ENCODE peak calls at places on chromosomes 2 and 18, in five cellular contexts. H is tibial artery, Q is A549, Y is natural killer cell, F is fibroblast of pulmonary artery. C is an unnamed sample.

GRCh38 chr2:16204791-16205620 is 264.7 kb downstream of the MYCN start:
- DNase-seq in Y (no peak), F (no peak), Q (no peak), H (no peak), C (no peak)

GRCh38 chr2:178530128-178530527 is 49.9 kb downstream of the PLEKHA3 start:
- DNase-seq in H (no peak), Y (no peak), Q (no peak), F (no peak), C (no peak)

GRCh38 chr2:59888015-59888414 is 665.4 kb downstream of the BCL11A start:
- DNase-seq in F (no peak), H (no peak), Q (no peak), Y (no peak), C (no peak)

GRCh38 chr2:3159801-3160545 is 217.6 kb downstream of the EIPR1 start:
- DNase-seq in Q (no peak), Y (no peak), F (no peak), H (no peak), C (no peak)

GRCh38 chr2:16038586-16038985 is 98.2 kb downstream of the MYCN start:
- DNase-seq in F (no peak), Y (no peak), Q (no peak), H (no peak), C (no peak)

GRCh38 chr18:62018034-62018760 is 125.4 kb upstream of the RNF152 start:
- DNase-seq in H (no peak), F (peak; percentile 94), Q (no peak), Y (no peak), C (no peak)

GRCh38 chr18:40911582-40912254 is 1043.3 kb upstream of the PIK3C3 start:
- DNase-seq in H (no peak), F (peak; percentile 58), Q (peak; percentile 7), Y (no peak), C (no peak)

GRCh38 chr2:116517936-116518335 is 1296.6 kb upstream of the DDX18 start:
- DNase-seq in H (no peak), F (no peak), Y (no peak), Q (no peak), C (no peak)

GRCh38 chr2:233387667-233388528 is 33.6 kb downstream of the DGKD start:
- DNase-seq in Y (no peak), H (peak; percentile 97), Q (peak; percentile 88), F (peak; percentile 98), C (no peak)

GRCh38 chr18:64103979-64104378 is 44.9 kb downstream of the LINC00305 start:
- DNase-seq in H (no peak), F (no peak), Q (no peak), Y (no peak), C (no peak)

GRCh38 chr18:48170651-48171050 is 238.5 kb downstream of the ZBTB7C start:
- DNase-seq in Q (no peak), F (no peak), Y (no peak), H (peak; percentile 34), C (no peak)

GRCh38 chr2:1605102-1605501 is 139.2 kb downstream of the PXDN start:
- DNase-seq in H (no peak), Q (no peak), F (peak; percentile 83), Y (no peak), C (peak; percentile 30)

GRCh38 chr2:227411990-227412350 is 24.2 kb upstream of the SCYGR1 start:
- DNase-seq in Q (no peak), Y (no peak), F (no peak), H (no peak), C (no peak)

DNA sequence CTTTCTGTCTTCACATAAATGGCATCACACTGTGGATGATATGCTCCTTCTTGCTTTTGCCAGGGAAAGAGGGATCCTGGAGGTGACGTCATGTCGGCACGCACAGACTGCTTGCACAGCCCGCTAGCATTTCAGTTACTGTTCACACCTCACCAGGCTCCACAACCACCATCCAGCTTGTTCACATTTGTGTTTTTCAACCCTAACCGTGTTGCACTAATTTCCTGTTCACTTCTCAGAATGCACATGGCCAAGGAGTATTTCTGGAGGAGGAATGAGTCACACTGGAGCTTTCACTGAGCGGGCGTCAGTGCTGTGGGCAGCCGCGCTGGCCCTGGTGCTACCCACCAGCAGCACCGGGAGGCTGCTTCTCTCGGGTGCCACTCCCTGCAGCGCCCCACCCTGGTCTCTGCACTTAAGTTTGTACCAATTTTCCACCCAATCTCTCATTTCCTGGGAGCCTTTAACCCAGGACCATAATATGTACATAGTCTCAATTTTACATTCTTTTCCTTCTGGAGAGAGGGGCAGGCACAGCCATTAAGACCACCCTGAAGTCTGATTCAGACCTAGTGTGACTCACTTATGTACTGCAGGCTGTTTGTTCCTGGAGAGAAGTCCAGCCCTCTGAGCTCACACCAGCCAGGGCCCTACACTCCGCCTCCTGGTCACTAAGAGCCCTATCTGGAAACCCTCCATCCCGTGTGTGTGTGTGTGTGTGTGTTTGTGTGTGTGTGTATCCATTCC is 65.1 kb downstream of the MBP start:
- DNase-seq in Q (peak; percentile 93), H (peak; percentile 86), F (peak; percentile 94), Y (peak; percentile 74), C (peak; percentile 85)
- TF ChIP-seq CTCF in Q (no peak), H (peak; percentile 9), F (peak; percentile 18), Y (no peak), C (no peak)

GRCh38 chr2:230914886-230915285 is 10.2 kb downstream of the GPR55 start:
- DNase-seq in F (no peak), Q (no peak), H (peak; percentile 57), Y (no peak), C (no peak)

GRCh38 chr2:230915297-230915696 is 9.7 kb downstream of the GPR55 start:
- DNase-seq in H (peak; percentile 9), F (no peak), Y (no peak), Q (no peak), C (no peak)

GRCh38 chr2:230912046-230912445 is 13.0 kb downstream of the GPR55 start:
- DNase-seq in H (peak; percentile 34), Q (no peak), F (no peak), Y (peak; percentile 6), C (peak; percentile 27)

GRCh38 chr2:230913812-230914211 is 11.2 kb downstream of the GPR55 start:
- DNase-seq in Y (no peak), H (peak; percentile 25), F (no peak), Q (no peak), C (peak; percentile 46)

DNA sequence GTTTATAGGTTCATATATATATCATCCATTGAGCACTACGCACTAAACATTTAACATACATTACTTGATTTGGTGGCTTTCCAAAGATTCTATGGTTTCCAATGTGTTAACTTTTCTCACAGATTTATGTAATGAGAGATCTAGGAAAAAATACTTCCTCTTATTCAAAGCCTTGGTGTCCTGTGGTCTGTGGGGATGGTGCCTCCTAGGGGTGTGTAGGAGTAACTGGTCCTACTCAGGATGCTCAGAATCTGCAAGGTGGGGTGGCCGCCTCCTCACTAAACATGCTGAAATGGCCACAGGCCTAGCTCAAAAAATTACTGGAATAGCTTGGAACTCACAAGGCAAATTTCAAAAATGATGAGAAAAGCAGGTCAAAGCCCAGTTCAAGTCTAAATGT is 11.6 kb downstream of the GPR55 start:
- DNase-seq in F (peak; percentile 33), Y (peak; percentile 3), Q (peak; percentile 46), H (peak; percentile 39), C (no peak)
- TF ChIP-seq CTCF in F (peak; percentile 47), Y (peak; percentile 31), Q (no peak), H (peak; percentile 34), C (peak; percentile 60)

GRCh38 chr2:186780701-186781316 is 68.2 kb downstream of the ZSWIM2 start:
- DNase-seq in Y (no peak), H (no peak), F (peak; percentile 54), Q (peak; percentile 63), C (no peak)
- TF ChIP-seq CTCF in Y (no peak), H (no peak), F (peak; percentile 22), Q (peak; percentile 30), C (no peak)

GRCh38 chr2:127371037-127371436 is 16.7 kb downstream of the MAP3K2 start:
- DNase-seq in Q (peak; percentile 54), Y (no peak), F (peak; percentile 22), H (peak; percentile 90), C (no peak)
- TF ChIP-seq CTCF in Q (peak; percentile 10), Y (no peak), F (no peak), H (peak; percentile 32), C (no peak)

GRCh38 chr18:36372902-36373301 is 75.4 kb downstream of the FHOD3 start:
- DNase-seq in Q (no peak), Y (no peak), F (peak; percentile 91), H (peak; percentile 71), C (no peak)
- TF ChIP-seq CTCF in Q (no peak), Y (no peak), F (peak; percentile 44), H (peak; percentile 32), C (no peak)

GRCh38 chr2:12326449-12327190 is 390.1 kb upstream of the TRIB2 start:
- DNase-seq in F (no peak), Q (no peak), Y (no peak), H (no peak), C (no peak)
- TF ChIP-seq CTCF in F (no peak), Q (no peak), Y (no peak), H (no peak), C (peak; percentile 6)